ENCODE peak calls at places on chromosomes 2 and 18, in five cellular contexts. C is T-helper 9 cell; V is stimulated activated CD8-positive, alpha-beta memory T cell treated with anti-CD3 and anti-CD28 coated beads, Interleukin-7, amount 100 ng/mL, for 48 hours; J is activated CD8-positive, alpha-beta memory T cell treated with anti-CD3 and anti-CD28 coated beads, Interleukin-2, amount 50 U/mL, for 48 hours; B is stimulated activated CD4-positive, alpha-beta T cell treated with anti-CD3 and anti-CD28 coated beads, Interleukin-15, amount 100 ng/mL, for 24 hours. U is an unnamed sample.

GRCh38 chr2:189412330-189412953 is 28.8 kb upstream of the WDR75 start:
- DNase-seq in C (peak), V (peak), J (no peak), B (peak), U (peak)

GRCh38 chr2:31694444-31694843 is 113.7 kb upstream of the SRD5A2 start:
- DNase-seq in C (no peak), V (no peak), J (no peak), B (no peak), U (no peak)

GRCh38 chr18:9537638-9538037 is 62.3 kb downstream of the RALBP1 start:
- DNase-seq in C (no peak), V (no peak), J (no peak), B (no peak), U (no peak)

GRCh38 chr2:136844546-136844945 is 79.2 kb downstream of the THSD7B start:
- DNase-seq in C (no peak), V (no peak), J (no peak), B (no peak), U (no peak)

GRCh38 chr2:171598713-171599319 is 76.5 kb downstream of the CYBRD1 start:
- DNase-seq in C (peak), V (peak), J (no peak), B (peak), U (peak)

GRCh38 chr2:128498086-128498485 is 179.4 kb upstream of the HS6ST1 start:
- DNase-seq in C (no peak), V (no peak), J (peak), B (no peak), U (no peak)

GRCh38 chr2:237744613-237745249 is 53.8 kb upstream of the RBM44 start:
- DNase-seq in C (peak), V (no peak), J (peak), B (peak), U (peak)

GRCh38 chr2:224954980-224955379 is 87.3 kb downstream of the DOCK10 start:
- DNase-seq in C (no peak), V (no peak), J (no peak), B (no peak), U (no peak)

GRCh38 chr2:109722026-109722425 is 72.1 kb upstream of the RGPD5 start:
- DNase-seq in C (no peak), V (no peak), J (peak), B (no peak), U (no peak)

GRCh38 chr2:160621748-160622147 is 128.1 kb upstream of the RBMS1 start:
- DNase-seq in C (no peak), V (no peak), J (no peak), B (no peak), U (no peak)

GRCh38 chr2:180753809-180754761 is 226.3 kb upstream of the UBE2E3 start:
- DNase-seq in C (no peak), V (no peak), J (no peak), B (no peak), U (no peak)

GRCh38 chr2:53584986-53585385 is 182.6 kb upstream of the CHAC2 start:
- DNase-seq in C (no peak), V (no peak), J (no peak), B (no peak), U (no peak)

GRCh38 chr2:234300393-234300792 is 196.5 kb downstream of the ARL4C start:
- DNase-seq in C (no peak), V (no peak), J (no peak), B (no peak), U (no peak)

GRCh38 chr2:171554991-171555615 is 32.8 kb downstream of the CYBRD1 start:
- DNase-seq in C (no peak), V (no peak), J (no peak), B (no peak), U (no peak)

GRCh38 chr18:61893304-61893970 is 630 bp upstream of the RNF152 start:
- DNase-seq in C (peak), V (no peak), J (peak), B (peak), U (no peak)

GRCh38 chr2:237201461-237202287 is 116.0 kb downstream of the COPS8 start:
- DNase-seq in C (no peak), V (peak), J (no peak), B (no peak), U (no peak)

GRCh38 chr2:121649402-121649651 is at the start of gene CLASP1:
- DNase-seq in C (peak), V (peak), J (peak), B (peak), U (peak)